ENCODE peak calls at places on chromosomes 6 and 20, in four cellular contexts. V, D, P and C are unnamed samples.

GRCh38 chr20:665276-665675 is 10.3 kb downstream of the SCRT2 start:
- DNase-seq in V (no peak), P (no peak), D (peak), C (no peak)

GRCh38 chr6:114115659-114116058 is 144.7 kb upstream of the HDAC2 start:
- DNase-seq in P (no peak), V (no peak), D (no peak), C (no peak)

GRCh38 chr6:76612818-76613452 is 540.5 kb upstream of the IMPG1 start:
- DNase-seq in D (no peak), V (no peak), P (no peak), C (no peak)

GRCh38 chr6:132253211-132253610 is 148.1 kb downstream of the MOXD1 start:
- DNase-seq in P (no peak), V (no peak), D (no peak), C (no peak)

GRCh38 chr6:88573971-88574370 is 389.4 kb downstream of the RNGTT start:
- DNase-seq in V (no peak), D (no peak), P (no peak), C (no peak)

GRCh38 chr6:1729133-1729751 is 119.5 kb downstream of the FOXC1 start:
- DNase-seq in V (no peak), P (no peak), D (no peak), C (no peak)

GRCh38 chr6:116793224-116793623 is 27.7 kb upstream of the FAM162B start:
- DNase-seq in P (no peak), D (no peak), V (no peak), C (no peak)

GRCh38 chr6:18823782-18824386 is 436.7 kb downstream of the RNF144B start:
- DNase-seq in V (peak), D (peak), P (peak), C (peak)

GRCh38 chr20:41509801-41510200 is 108.4 kb downstream of the CHD6 start:
- DNase-seq in D (no peak), P (no peak), V (no peak), C (peak)

GRCh38 chr6:162627362-162627761 is 100.2 kb downstream of the PRKN start:
- DNase-seq in D (no peak), V (no peak), P (no peak), C (no peak)

GRCh38 chr6:71724456-71725180 is 161.7 kb upstream of the RIMS1 start:
- DNase-seq in D (no peak), V (no peak), P (no peak), C (no peak)

GRCh38 chr6:15464211-15464725 is 198.6 kb downstream of the DTNBP1 start:
- DNase-seq in D (peak), P (peak), V (peak), C (peak)

GRCh38 chr6:29763491-29764289 is 40.5 kb downstream of the HLA-F start:
- DNase-seq in V (no peak), P (no peak), D (no peak), C (no peak)

GRCh38 chr20:16476032-16476431 is 97.2 kb downstream of the KIF16B start:
- DNase-seq in D (no peak), V (peak), P (peak), C (peak)

GRCh38 chr6:12051861-12052368 is 39.8 kb downstream of the HIVEP1 start:
- DNase-seq in D (no peak), P (no peak), V (no peak), C (no peak)

GRCh38 chr20:8330316-8330784 is 198.3 kb downstream of the PLCB1 start:
- DNase-seq in P (no peak), V (no peak), D (no peak), C (no peak)

GRCh38 chr20:54221383-54221782 is 13.5 kb downstream of the PFDN4 start:
- DNase-seq in V (no peak), D (no peak), P (no peak), C (no peak)

GRCh38 chr20:15475483-15475882 is 1097.8 kb downstream of the KIF16B start:
- DNase-seq in P (no peak), D (no peak), V (no peak), C (no peak)

GRCh38 chr6:151009576-151009975 is 144.1 kb downstream of the MTHFD1L start:
- DNase-seq in D (peak), P (no peak), V (no peak), C (no peak)

GRCh38 chr6:169960003-169960344 is 208.6 kb downstream of the ERMARD start:
- DNase-seq in V (no peak), D (no peak), P (no peak), C (no peak)

GRCh38 chr6:169960891-169961611 is 209.6 kb downstream of the ERMARD start:
- DNase-seq in P (no peak), D (no peak), V (no peak), C (no peak)

GRCh38 chr6:169960531-169960890 is 209.1 kb downstream of the ERMARD start:
- DNase-seq in V (no peak), D (no peak), P (no peak), C (no peak)

GRCh38 chr6:169958510-169958909 is 207.1 kb downstream of the ERMARD start:
- DNase-seq in D (no peak), P (no peak), V (no peak), C (no peak)

DNA sequence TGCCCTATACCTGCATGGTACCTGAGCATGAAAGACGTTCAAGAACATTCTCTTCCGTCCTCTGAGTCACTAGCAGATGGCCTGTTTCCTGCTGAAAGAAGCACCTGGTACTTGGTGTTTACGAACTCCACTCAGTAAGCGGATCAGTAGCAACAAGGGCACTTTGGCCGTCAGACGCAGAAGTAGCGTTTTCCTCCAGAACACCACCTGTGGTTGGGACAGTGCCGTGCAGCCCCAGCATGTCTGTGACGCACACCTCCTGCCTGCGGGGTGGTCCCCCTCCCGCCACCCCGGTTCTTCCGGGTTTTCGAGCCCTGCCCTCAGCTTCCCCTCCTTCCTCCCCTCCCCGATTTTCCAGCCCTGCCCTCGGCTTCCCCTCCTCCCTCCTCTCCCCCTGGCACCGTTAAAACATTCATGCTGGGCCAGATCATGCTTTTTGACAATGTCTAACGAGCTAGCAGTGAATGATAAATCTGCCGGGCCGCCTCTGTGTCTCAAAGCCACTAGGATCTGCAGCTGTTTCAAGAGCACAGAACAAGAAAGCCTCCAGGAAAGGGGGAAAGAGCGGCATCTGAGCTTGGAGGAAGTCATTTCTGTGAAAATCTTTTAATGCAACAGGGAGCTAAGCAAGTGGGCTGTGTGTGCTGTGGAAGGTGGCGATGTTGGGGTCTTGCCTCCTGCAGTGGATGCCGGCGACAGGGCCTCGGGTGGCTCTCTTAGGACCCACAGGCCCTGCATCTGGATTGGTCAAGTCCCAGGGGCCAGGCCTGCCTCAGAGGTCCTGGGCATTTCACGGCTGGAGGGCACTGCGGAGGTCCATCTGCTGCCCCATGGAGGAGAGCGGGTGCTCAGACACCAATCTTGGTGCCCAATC is 207.9 kb downstream of the ERMARD start:
- DNase-seq in P (no peak), D (no peak), V (no peak), C (no peak)
- TF ChIP-seq NR3C1 in P (no peak), D (no peak), V (no peak), C (no peak)

DNA sequence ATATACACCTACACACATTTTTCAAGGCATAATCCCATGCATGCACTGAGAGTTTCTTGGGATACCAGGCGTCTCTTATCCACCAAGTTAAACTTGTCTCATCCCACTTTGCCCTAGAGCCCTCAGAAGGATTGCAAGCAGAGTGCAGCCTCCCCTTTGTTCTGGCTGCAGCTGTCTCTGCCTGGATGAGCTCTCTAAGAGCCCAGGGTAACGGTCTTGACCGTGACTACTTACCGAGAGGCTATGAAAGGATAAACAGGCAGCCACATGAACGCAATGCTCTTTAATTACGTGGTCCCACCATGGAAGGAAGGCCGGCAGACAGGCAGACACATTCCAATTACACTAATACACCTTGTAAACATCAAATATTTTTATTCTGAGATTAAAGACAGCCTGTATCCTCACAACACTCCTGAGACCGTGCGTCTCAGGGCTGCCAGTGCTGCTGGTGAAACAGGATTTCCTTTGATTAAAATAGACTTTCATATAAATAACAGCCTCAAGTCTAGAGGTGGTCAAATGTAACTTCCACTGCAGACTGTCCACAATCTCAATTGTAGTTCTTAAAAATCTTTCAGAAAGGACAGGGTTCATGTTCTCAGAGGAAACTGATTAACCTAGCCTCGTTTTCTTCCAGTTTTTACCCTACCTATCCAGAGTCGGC is 210.0 kb upstream of the PRDM1 start:
- DNase-seq in D (no peak), P (no peak), V (no peak), C (no peak)
- TF ChIP-seq NR3C1 in D (no peak), P (no peak), V (no peak), C (no peak)

DNA sequence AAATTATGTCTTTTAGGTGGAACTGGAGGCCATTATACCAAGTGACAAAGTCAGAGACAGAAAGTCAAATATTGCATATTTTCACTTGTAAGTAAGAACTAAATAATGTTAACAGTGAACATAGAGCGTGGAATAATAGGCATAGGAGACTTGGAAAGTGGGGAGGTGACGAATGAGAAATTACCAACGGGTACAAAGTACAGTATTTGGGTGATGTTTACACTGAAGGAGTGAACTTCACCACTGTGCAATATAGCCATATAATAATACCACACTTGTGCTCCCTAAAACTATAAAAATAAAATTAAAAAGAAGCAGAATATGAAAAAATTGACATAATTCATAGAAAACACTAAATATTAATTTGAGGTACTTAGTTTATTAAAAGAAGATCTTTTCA is 14.9 kb downstream of the EYS start:
- DNase-seq in D (no peak), V (no peak), P (no peak), C (no peak)
- TF ChIP-seq NR3C1 in D (no peak), V (no peak), P (no peak), C (no peak)

DNA sequence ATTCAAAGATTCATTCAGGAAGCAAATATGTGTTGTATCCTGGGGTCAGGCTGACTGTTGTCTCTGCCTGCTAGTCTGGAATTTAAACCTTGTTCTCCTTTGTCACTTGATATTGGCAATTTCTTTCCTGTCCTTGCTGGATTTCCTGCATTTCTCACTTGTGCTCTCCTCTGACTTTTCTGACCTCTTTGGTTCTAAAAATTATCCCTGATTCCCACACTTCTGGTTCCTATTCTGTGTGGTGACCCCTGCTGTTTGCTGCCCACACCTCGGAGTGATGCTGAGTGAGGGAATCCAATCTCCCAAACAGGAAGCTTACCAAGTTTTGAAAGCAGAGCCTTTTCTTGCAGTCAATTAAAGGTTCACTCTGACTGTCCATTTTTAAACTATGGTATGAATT is 345.3 kb downstream of the CDKAL1 start:
- DNase-seq in P (no peak), V (no peak), D (no peak), C (peak)
- TF ChIP-seq NR3C1 in P (no peak), V (no peak), D (no peak), C (no peak)

DNA sequence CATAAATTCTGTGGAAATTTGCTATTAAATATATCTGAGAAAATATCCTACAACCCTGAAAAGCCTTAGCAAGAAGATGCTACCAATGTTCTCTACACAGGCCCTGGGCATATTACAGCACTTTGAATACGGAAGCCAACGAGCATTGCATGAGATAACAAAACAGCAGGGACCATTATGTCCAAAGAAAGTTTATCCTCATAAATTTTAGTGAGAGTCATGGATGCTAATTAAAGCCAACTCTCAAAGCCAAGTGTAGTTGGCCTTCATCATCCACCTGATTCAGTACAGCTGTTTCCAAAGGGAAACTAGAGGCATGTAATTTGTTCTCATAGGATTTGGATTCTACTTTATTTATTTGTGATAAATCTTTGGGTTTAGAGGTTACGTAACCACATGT is 564.8 kb downstream of the RFPL4B start:
- DNase-seq in P (no peak), D (no peak), V (no peak), C (no peak)
- TF ChIP-seq NR3C1 in P (no peak), D (no peak), V (no peak), C (no peak)

DNA sequence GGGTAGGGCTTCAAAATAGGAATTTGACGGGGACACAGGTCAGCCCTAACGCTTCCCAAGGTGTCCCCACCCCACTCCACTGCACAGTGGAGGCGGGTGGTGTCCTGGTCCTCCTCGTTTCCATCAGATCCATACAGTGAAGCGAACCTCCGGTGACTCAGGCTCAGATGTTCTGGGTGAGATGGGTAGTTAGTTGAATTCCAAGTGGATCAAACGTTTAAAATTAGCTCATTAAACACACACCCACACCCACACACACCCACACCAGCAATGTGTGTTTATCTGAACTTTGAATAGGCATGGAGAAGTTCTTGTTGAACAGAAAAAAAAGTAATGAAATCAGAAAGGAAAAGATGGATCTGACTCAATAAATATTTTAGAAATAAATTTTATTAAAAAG is 58.9 kb downstream of the CDH4 start:
- DNase-seq in V (peak), P (no peak), D (no peak), C (no peak)
- TF ChIP-seq NR3C1 in V (no peak), P (no peak), D (no peak), C (no peak)